ENCODE peak calls at places on chromosomes 4 and X, in ten cellular contexts. One of them, this sample, is unnamed.

GRCh38 chrX:14026121-14026520 is 3.6 kb downstream of the GEMIN8 start:
- DNase-seq in neural progenitor cell: peak
- DNase-seq in fibroblast of pulmonary artery: no peak
- DNase-seq in vagina: no peak
- DNase-seq in fibroblast of mammary gland: no peak
- DNase-seq in GM06990: no peak
- DNase-seq in ascending aorta: no peak
- DNase-seq in dorsolateral prefrontal cortex: peak
- DNase-seq in sigmoid colon: no peak
- DNase-seq in left ventricle myocardium inferior: no peak
- DNase-seq in this sample: no peak

GRCh38 chr4:184485279-184485678 is 10.9 kb upstream of the IRF2 start:
- DNase-seq in fibroblast of mammary gland: no peak
- DNase-seq in ascending aorta: no peak
- DNase-seq in fibroblast of pulmonary artery: no peak
- DNase-seq in left ventricle myocardium inferior: no peak
- DNase-seq in GM06990: no peak
- DNase-seq in vagina: no peak
- DNase-seq in neural progenitor cell: no peak
- DNase-seq in sigmoid colon: no peak
- DNase-seq in dorsolateral prefrontal cortex: no peak
- DNase-seq in this sample: no peak

GRCh38 chr4:168600796-168601583 is 104.1 kb downstream of the PALLD start:
- DNase-seq in GM06990: no peak
- DNase-seq in ascending aorta: no peak
- DNase-seq in left ventricle myocardium inferior: no peak
- DNase-seq in sigmoid colon: no peak
- DNase-seq in vagina: no peak
- DNase-seq in neural progenitor cell: no peak
- DNase-seq in dorsolateral prefrontal cortex: no peak
- DNase-seq in fibroblast of mammary gland: no peak
- DNase-seq in fibroblast of pulmonary artery: no peak
- DNase-seq in this sample: no peak

GRCh38 chr4:85318415-85318814 is 156.5 kb upstream of the ARHGAP24 start:
- DNase-seq in left ventricle myocardium inferior: no peak
- DNase-seq in vagina: no peak
- DNase-seq in neural progenitor cell: no peak
- DNase-seq in fibroblast of pulmonary artery: no peak
- DNase-seq in dorsolateral prefrontal cortex: no peak
- DNase-seq in sigmoid colon: no peak
- DNase-seq in fibroblast of mammary gland: no peak
- DNase-seq in ascending aorta: no peak
- DNase-seq in GM06990: no peak
- DNase-seq in this sample: no peak

GRCh38 chr4:90951037-90951436 is 823.8 kb downstream of the CCSER1 start:
- DNase-seq in fibroblast of mammary gland: peak
- DNase-seq in fibroblast of pulmonary artery: peak
- DNase-seq in GM06990: no peak
- DNase-seq in left ventricle myocardium inferior: no peak
- DNase-seq in vagina: no peak
- DNase-seq in neural progenitor cell: no peak
- DNase-seq in ascending aorta: no peak
- DNase-seq in dorsolateral prefrontal cortex: no peak
- DNase-seq in sigmoid colon: no peak
- DNase-seq in this sample: no peak

GRCh38 chr4:166422475-166422874 is 549.4 kb downstream of the TLL1 start:
- DNase-seq in GM06990: no peak
- DNase-seq in left ventricle myocardium inferior: no peak
- DNase-seq in fibroblast of pulmonary artery: peak
- DNase-seq in fibroblast of mammary gland: peak
- DNase-seq in neural progenitor cell: no peak
- DNase-seq in sigmoid colon: no peak
- DNase-seq in ascending aorta: no peak
- DNase-seq in dorsolateral prefrontal cortex: no peak
- DNase-seq in vagina: no peak
- DNase-seq in this sample: no peak

GRCh38 chrX:98956014-98956413 is 1454.1 kb downstream of the PCDH19 start:
- DNase-seq in ascending aorta: no peak
- DNase-seq in neural progenitor cell: peak
- DNase-seq in sigmoid colon: no peak
- DNase-seq in fibroblast of mammary gland: no peak
- DNase-seq in GM06990: no peak
- DNase-seq in vagina: no peak
- DNase-seq in fibroblast of pulmonary artery: no peak
- DNase-seq in left ventricle myocardium inferior: no peak
- DNase-seq in dorsolateral prefrontal cortex: no peak
- DNase-seq in this sample: no peak

GRCh38 chr4:112514079-112514448 is 1.9 kb downstream of the NEUROG2 start:
- DNase-seq in left ventricle myocardium inferior: no peak
- DNase-seq in vagina: no peak
- DNase-seq in GM06990: no peak
- DNase-seq in neural progenitor cell: peak
- DNase-seq in ascending aorta: no peak
- DNase-seq in dorsolateral prefrontal cortex: no peak
- DNase-seq in fibroblast of pulmonary artery: no peak
- DNase-seq in fibroblast of mammary gland: no peak
- DNase-seq in sigmoid colon: no peak
- DNase-seq in this sample: no peak

GRCh38 chr4:176377705-176378302 is 58.0 kb downstream of the SPCS3 start:
- DNase-seq in vagina: no peak
- DNase-seq in ascending aorta: no peak
- DNase-seq in neural progenitor cell: no peak
- DNase-seq in fibroblast of pulmonary artery: peak
- DNase-seq in left ventricle myocardium inferior: no peak
- DNase-seq in dorsolateral prefrontal cortex: no peak
- DNase-seq in fibroblast of mammary gland: peak
- DNase-seq in sigmoid colon: no peak
- DNase-seq in GM06990: peak
- DNase-seq in this sample: no peak

GRCh38 chr4:113057891-113058290 is 8.4 kb downstream of the ANK2 start:
- DNase-seq in GM06990: no peak
- DNase-seq in dorsolateral prefrontal cortex: no peak
- DNase-seq in ascending aorta: no peak
- DNase-seq in neural progenitor cell: no peak
- DNase-seq in vagina: no peak
- DNase-seq in fibroblast of pulmonary artery: peak
- DNase-seq in fibroblast of mammary gland: peak
- DNase-seq in left ventricle myocardium inferior: no peak
- DNase-seq in sigmoid colon: no peak
- DNase-seq in this sample: no peak

GRCh38 chrX:76428243-76429130 is 977 bp downstream of the MAGEE1 start:
- DNase-seq in fibroblast of mammary gland: no peak
- DNase-seq in neural progenitor cell: peak
- DNase-seq in sigmoid colon: peak
- DNase-seq in left ventricle myocardium inferior: no peak
- DNase-seq in dorsolateral prefrontal cortex: no peak
- DNase-seq in ascending aorta: peak
- DNase-seq in GM06990: peak
- DNase-seq in fibroblast of pulmonary artery: no peak
- DNase-seq in vagina: no peak
- DNase-seq in this sample: peak

GRCh38 chrX:54447461-54447860 is 7.3 kb downstream of the TSR2 start:
- DNase-seq in neural progenitor cell: peak
- DNase-seq in vagina: no peak
- DNase-seq in dorsolateral prefrontal cortex: no peak
- DNase-seq in left ventricle myocardium inferior: no peak
- DNase-seq in fibroblast of mammary gland: peak
- DNase-seq in sigmoid colon: no peak
- DNase-seq in ascending aorta: no peak
- DNase-seq in fibroblast of pulmonary artery: peak
- DNase-seq in GM06990: no peak
- DNase-seq in this sample: no peak

DNA sequence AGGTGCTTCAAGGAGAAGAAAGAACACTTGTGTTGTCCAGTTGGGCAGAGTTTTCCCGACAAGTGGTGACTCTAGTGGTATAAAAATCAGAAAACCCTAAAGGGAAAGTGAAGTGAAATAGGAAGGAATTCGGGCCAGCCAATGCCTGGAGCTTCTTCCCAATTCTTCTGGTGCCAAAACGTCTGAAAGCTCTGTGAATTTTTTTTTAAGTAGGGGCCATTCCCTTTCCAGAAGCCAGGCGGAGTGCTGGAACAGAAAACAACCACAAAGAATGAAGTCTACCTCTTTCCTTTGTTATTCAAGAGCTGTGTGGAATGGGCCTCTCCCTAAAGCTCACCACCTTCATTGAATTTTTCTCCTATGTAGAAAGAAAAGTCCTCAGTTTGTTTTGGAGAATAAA is 43.1 kb upstream of the PPARGC1A start:
- DNase-seq in GM06990: no peak
- DNase-seq in vagina: no peak
- DNase-seq in dorsolateral prefrontal cortex: no peak
- DNase-seq in neural progenitor cell: peak
- DNase-seq in fibroblast of pulmonary artery: peak
- DNase-seq in fibroblast of mammary gland: peak
- DNase-seq in ascending aorta: no peak
- DNase-seq in left ventricle myocardium inferior: no peak
- DNase-seq in sigmoid colon: no peak
- DNase-seq in this sample: no peak
- TF ChIP-seq CTCF in GM06990: no peak
- TF ChIP-seq CTCF in vagina: no peak
- TF ChIP-seq CTCF in dorsolateral prefrontal cortex: no peak
- TF ChIP-seq CTCF in neural progenitor cell: peak
- TF ChIP-seq CTCF in fibroblast of pulmonary artery: peak
- TF ChIP-seq CTCF in fibroblast of mammary gland: peak
- TF ChIP-seq CTCF in ascending aorta: no peak
- TF ChIP-seq CTCF in left ventricle myocardium inferior: peak
- TF ChIP-seq CTCF in sigmoid colon: no peak
- TF ChIP-seq CTCF in this sample: no peak

GRCh38 chr4:95693594-95693993 is 144.8 kb upstream of the UNC5C start:
- DNase-seq in vagina: no peak
- DNase-seq in dorsolateral prefrontal cortex: no peak
- DNase-seq in GM06990: no peak
- DNase-seq in ascending aorta: no peak
- DNase-seq in neural progenitor cell: peak
- DNase-seq in fibroblast of pulmonary artery: peak
- DNase-seq in sigmoid colon: no peak
- DNase-seq in left ventricle myocardium inferior: no peak
- DNase-seq in fibroblast of mammary gland: peak
- DNase-seq in this sample: no peak
- TF ChIP-seq CTCF in vagina: no peak
- TF ChIP-seq CTCF in dorsolateral prefrontal cortex: peak
- TF ChIP-seq CTCF in GM06990: no peak
- TF ChIP-seq CTCF in ascending aorta: no peak
- TF ChIP-seq CTCF in neural progenitor cell: peak
- TF ChIP-seq CTCF in fibroblast of pulmonary artery: peak
- TF ChIP-seq CTCF in sigmoid colon: no peak
- TF ChIP-seq CTCF in left ventricle myocardium inferior: peak
- TF ChIP-seq CTCF in fibroblast of mammary gland: peak
- TF ChIP-seq CTCF in this sample: no peak

GRCh38 chr4:96992443-96992842 is 1150.8 kb downstream of the STPG2 start:
- DNase-seq in dorsolateral prefrontal cortex: no peak
- DNase-seq in fibroblast of mammary gland: no peak
- DNase-seq in fibroblast of pulmonary artery: no peak
- DNase-seq in vagina: no peak
- DNase-seq in neural progenitor cell: no peak
- DNase-seq in left ventricle myocardium inferior: no peak
- DNase-seq in sigmoid colon: no peak
- DNase-seq in GM06990: no peak
- DNase-seq in ascending aorta: no peak
- DNase-seq in this sample: no peak

GRCh38 chr4:96983830-96984229 is 1143.9 kb downstream of the PDHA2 start:
- DNase-seq in sigmoid colon: no peak
- DNase-seq in fibroblast of pulmonary artery: peak
- DNase-seq in GM06990: no peak
- DNase-seq in ascending aorta: no peak
- DNase-seq in fibroblast of mammary gland: no peak
- DNase-seq in vagina: no peak
- DNase-seq in left ventricle myocardium inferior: no peak
- DNase-seq in dorsolateral prefrontal cortex: no peak
- DNase-seq in neural progenitor cell: no peak
- DNase-seq in this sample: no peak

DNA sequence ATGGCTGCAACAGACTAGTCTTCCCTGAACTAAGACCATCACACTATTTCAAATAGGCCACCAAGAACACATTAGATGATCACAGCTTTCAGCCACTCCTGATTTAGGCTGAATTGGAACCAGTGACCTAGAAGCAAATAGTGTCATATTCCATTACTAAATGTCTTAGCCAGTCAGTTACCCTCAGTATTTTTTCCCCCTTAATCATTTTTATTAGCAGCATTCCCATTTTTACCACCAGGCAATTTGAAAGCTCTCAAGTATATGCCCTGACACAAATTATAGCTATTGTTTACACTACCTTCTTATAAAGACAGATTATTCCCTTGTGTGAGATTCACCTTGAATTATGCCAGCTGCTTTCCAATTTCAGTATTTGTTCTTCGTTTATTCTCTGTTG is 1146.9 kb downstream of the PDHA2 start:
- DNase-seq in vagina: no peak
- DNase-seq in dorsolateral prefrontal cortex: no peak
- DNase-seq in fibroblast of mammary gland: no peak
- DNase-seq in sigmoid colon: no peak
- DNase-seq in fibroblast of pulmonary artery: no peak
- DNase-seq in ascending aorta: no peak
- DNase-seq in left ventricle myocardium inferior: no peak
- DNase-seq in neural progenitor cell: no peak
- DNase-seq in GM06990: no peak
- DNase-seq in this sample: no peak
- TF ChIP-seq CTCF in vagina: no peak
- TF ChIP-seq CTCF in dorsolateral prefrontal cortex: no peak
- TF ChIP-seq CTCF in fibroblast of mammary gland: no peak
- TF ChIP-seq CTCF in sigmoid colon: no peak
- TF ChIP-seq CTCF in fibroblast of pulmonary artery: no peak
- TF ChIP-seq CTCF in ascending aorta: no peak
- TF ChIP-seq CTCF in left ventricle myocardium inferior: no peak
- TF ChIP-seq CTCF in neural progenitor cell: no peak
- TF ChIP-seq CTCF in GM06990: no peak
- TF ChIP-seq CTCF in this sample: no peak

GRCh38 chr4:23774932-23775331 is 114.9 kb downstream of the PPARGC1A start:
- DNase-seq in vagina: no peak
- DNase-seq in dorsolateral prefrontal cortex: no peak
- DNase-seq in fibroblast of mammary gland: no peak
- DNase-seq in ascending aorta: no peak
- DNase-seq in sigmoid colon: no peak
- DNase-seq in neural progenitor cell: no peak
- DNase-seq in GM06990: no peak
- DNase-seq in left ventricle myocardium inferior: no peak
- DNase-seq in fibroblast of pulmonary artery: no peak
- DNase-seq in this sample: no peak

GRCh38 chr4:23779839-23780238 is 110.0 kb downstream of the PPARGC1A start:
- DNase-seq in GM06990: no peak
- DNase-seq in vagina: no peak
- DNase-seq in sigmoid colon: no peak
- DNase-seq in fibroblast of pulmonary artery: no peak
- DNase-seq in dorsolateral prefrontal cortex: no peak
- DNase-seq in neural progenitor cell: no peak
- DNase-seq in fibroblast of mammary gland: peak
- DNase-seq in ascending aorta: no peak
- DNase-seq in left ventricle myocardium inferior: no peak
- DNase-seq in this sample: no peak

GRCh38 chr4:23779422-23779821 is 110.4 kb downstream of the PPARGC1A start:
- DNase-seq in left ventricle myocardium inferior: no peak
- DNase-seq in dorsolateral prefrontal cortex: no peak
- DNase-seq in fibroblast of pulmonary artery: no peak
- DNase-seq in GM06990: no peak
- DNase-seq in neural progenitor cell: no peak
- DNase-seq in ascending aorta: no peak
- DNase-seq in fibroblast of mammary gland: no peak
- DNase-seq in sigmoid colon: no peak
- DNase-seq in vagina: no peak
- DNase-seq in this sample: no peak

GRCh38 chr4:23773884-23774636 is 115.8 kb downstream of the PPARGC1A start:
- DNase-seq in left ventricle myocardium inferior: no peak
- DNase-seq in fibroblast of mammary gland: no peak
- DNase-seq in neural progenitor cell: no peak
- DNase-seq in dorsolateral prefrontal cortex: no peak
- DNase-seq in vagina: no peak
- DNase-seq in sigmoid colon: no peak
- DNase-seq in ascending aorta: no peak
- DNase-seq in fibroblast of pulmonary artery: no peak
- DNase-seq in GM06990: no peak
- DNase-seq in this sample: no peak

GRCh38 chr4:23775694-23776093 is 114.2 kb downstream of the PPARGC1A start:
- DNase-seq in ascending aorta: no peak
- DNase-seq in dorsolateral prefrontal cortex: no peak
- DNase-seq in fibroblast of mammary gland: no peak
- DNase-seq in GM06990: no peak
- DNase-seq in neural progenitor cell: no peak
- DNase-seq in fibroblast of pulmonary artery: no peak
- DNase-seq in vagina: no peak
- DNase-seq in left ventricle myocardium inferior: no peak
- DNase-seq in sigmoid colon: no peak
- DNase-seq in this sample: no peak
- TF ChIP-seq CTCF in ascending aorta: no peak
- TF ChIP-seq CTCF in dorsolateral prefrontal cortex: no peak
- TF ChIP-seq CTCF in fibroblast of mammary gland: no peak
- TF ChIP-seq CTCF in GM06990: no peak
- TF ChIP-seq CTCF in neural progenitor cell: no peak
- TF ChIP-seq CTCF in fibroblast of pulmonary artery: no peak
- TF ChIP-seq CTCF in vagina: no peak
- TF ChIP-seq CTCF in left ventricle myocardium inferior: no peak
- TF ChIP-seq CTCF in sigmoid colon: no peak
- TF ChIP-seq CTCF in this sample: no peak

This sample was measured in mesothelial cell of epicardium.